ENCODE peak calls at places on chromosomes 12 and 14, in nine cellular contexts. One of them, this sample, is unnamed.

GRCh38 chr14:23895480-23895879 is 58.1 kb upstream of the DHRS4 start:
- DNase-seq in HFFc6: no peak
- DNase-seq in osteoblast: peak; percentile 66
- DNase-seq in lower lobe of right lung: no peak
- DNase-seq in CD8-positive, alpha-beta T cell: no peak
- DNase-seq in RWPE1: no peak
- DNase-seq in endothelial cell: no peak
- DNase-seq in fibroblast of lung: no peak
- DNase-seq in psoas muscle: no peak
- DNase-seq in this sample: no peak

GRCh38 chr12:93571360-93571853 is 1.1 kb upstream of the SOCS2 start:
- DNase-seq in HFFc6: peak; percentile 70
- DNase-seq in osteoblast: peak; percentile 88
- DNase-seq in lower lobe of right lung: peak; percentile 77
- DNase-seq in CD8-positive, alpha-beta T cell: peak; percentile 59
- DNase-seq in RWPE1: peak; percentile 64
- DNase-seq in endothelial cell: peak; percentile 88
- DNase-seq in fibroblast of lung: peak; percentile 76
- DNase-seq in psoas muscle: peak; percentile 79
- DNase-seq in this sample: peak; percentile 55

GRCh38 chr14:104978774-104979691 is 859 bp upstream of the AHNAK2 start:
- DNase-seq in HFFc6: no peak
- DNase-seq in osteoblast: peak; percentile 76
- DNase-seq in lower lobe of right lung: peak; percentile 47
- DNase-seq in CD8-positive, alpha-beta T cell: no peak
- DNase-seq in RWPE1: no peak
- DNase-seq in endothelial cell: no peak
- DNase-seq in fibroblast of lung: no peak
- DNase-seq in psoas muscle: peak; percentile 52
- DNase-seq in this sample: peak; percentile 14

GRCh38 chr12:131242741-131243496 is 289.2 kb downstream of the ADGRD1 start:
- DNase-seq in HFFc6: no peak
- DNase-seq in osteoblast: peak; percentile 65
- DNase-seq in lower lobe of right lung: no peak
- DNase-seq in CD8-positive, alpha-beta T cell: no peak
- DNase-seq in RWPE1: peak; percentile 26
- DNase-seq in endothelial cell: peak; percentile 29
- DNase-seq in fibroblast of lung: no peak
- DNase-seq in psoas muscle: no peak
- DNase-seq in this sample: no peak

GRCh38 chr12:131754184-131754583 is 43.3 kb downstream of the SFSWAP start:
- DNase-seq in HFFc6: no peak
- DNase-seq in osteoblast: peak; percentile 17
- DNase-seq in lower lobe of right lung: no peak
- DNase-seq in CD8-positive, alpha-beta T cell: no peak
- DNase-seq in RWPE1: no peak
- DNase-seq in endothelial cell: no peak
- DNase-seq in fibroblast of lung: no peak
- DNase-seq in psoas muscle: no peak
- DNase-seq in this sample: no peak

GRCh38 chr12:109393437-109394345 is 46.0 kb downstream of the MYO1H start:
- DNase-seq in HFFc6: peak; percentile 42
- DNase-seq in osteoblast: peak; percentile 83
- DNase-seq in lower lobe of right lung: no peak
- DNase-seq in CD8-positive, alpha-beta T cell: no peak
- DNase-seq in RWPE1: peak; percentile 70
- DNase-seq in endothelial cell: peak; percentile 40
- DNase-seq in fibroblast of lung: peak; percentile 65
- DNase-seq in psoas muscle: no peak
- DNase-seq in this sample: no peak

GRCh38 chr12:20214286-20214685 is 154.1 kb upstream of the PDE3A start:
- DNase-seq in HFFc6: no peak
- DNase-seq in osteoblast: no peak
- DNase-seq in lower lobe of right lung: no peak
- DNase-seq in CD8-positive, alpha-beta T cell: no peak
- DNase-seq in RWPE1: no peak
- DNase-seq in endothelial cell: no peak
- DNase-seq in fibroblast of lung: peak; percentile 88
- DNase-seq in psoas muscle: no peak
- DNase-seq in this sample: no peak

GRCh38 chr12:94516985-94517384 is 57.3 kb upstream of the CEP83 start:
- DNase-seq in HFFc6: no peak
- DNase-seq in osteoblast: peak; percentile 22
- DNase-seq in lower lobe of right lung: no peak
- DNase-seq in CD8-positive, alpha-beta T cell: no peak
- DNase-seq in RWPE1: no peak
- DNase-seq in endothelial cell: no peak
- DNase-seq in fibroblast of lung: no peak
- DNase-seq in psoas muscle: no peak
- DNase-seq in this sample: no peak

DNA sequence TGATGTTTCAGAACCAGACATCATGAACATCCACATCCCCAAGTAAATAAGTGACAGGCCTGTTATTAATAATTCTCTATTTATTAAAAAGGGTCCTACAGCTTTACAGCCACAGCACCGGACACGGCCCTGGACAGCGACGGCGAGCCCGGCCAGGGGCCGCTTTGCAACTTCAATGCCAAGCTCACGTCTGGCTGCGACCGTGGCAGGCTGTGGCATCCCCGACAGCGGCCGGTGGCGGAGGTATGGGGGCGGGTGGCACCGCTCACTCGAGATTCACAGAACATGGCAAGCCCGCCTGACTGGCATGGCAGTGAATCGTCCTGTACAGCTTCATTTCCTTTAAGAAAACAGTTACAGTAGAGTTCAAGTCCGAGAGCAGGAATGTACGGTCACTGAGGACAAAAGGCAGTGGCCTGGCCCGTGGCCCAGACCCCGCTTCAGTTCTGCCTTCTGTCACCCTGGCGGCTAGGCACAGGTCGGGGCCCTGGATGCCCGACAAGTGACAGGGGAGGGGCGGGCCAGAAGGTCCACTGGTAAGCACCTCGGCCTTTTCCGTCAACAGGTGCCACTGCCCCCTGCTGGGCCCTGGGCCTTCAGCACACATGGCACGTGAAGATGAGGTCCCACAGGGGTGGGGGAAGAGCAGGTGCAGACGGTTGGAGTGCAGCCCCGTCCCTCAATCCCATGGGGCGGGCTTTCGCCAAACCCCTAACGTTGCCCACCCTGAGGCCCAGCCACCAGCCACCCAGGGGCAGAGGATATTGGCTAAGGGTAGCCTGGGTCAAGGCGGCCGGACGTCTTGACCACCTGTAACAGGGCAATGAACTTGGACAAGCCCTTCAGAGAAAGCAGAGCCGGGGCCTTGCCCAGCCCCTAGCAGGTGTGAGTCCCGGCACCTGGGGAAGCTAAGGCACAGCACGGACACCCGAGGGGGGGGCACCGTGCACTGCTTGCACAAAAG is 30.3 kb downstream of the HIP1R start:
- DNase-seq in HFFc6: no peak
- DNase-seq in osteoblast: peak; percentile 90
- DNase-seq in lower lobe of right lung: peak; percentile 63
- DNase-seq in CD8-positive, alpha-beta T cell: no peak
- DNase-seq in RWPE1: no peak
- DNase-seq in endothelial cell: peak; percentile 62
- DNase-seq in fibroblast of lung: no peak
- DNase-seq in psoas muscle: no peak
- DNase-seq in this sample: no peak
- TF ChIP-seq CTCF in HFFc6: peak; percentile 67
- TF ChIP-seq CTCF in osteoblast: peak; percentile 30
- TF ChIP-seq CTCF in lower lobe of right lung: peak; percentile 32
- TF ChIP-seq CTCF in CD8-positive, alpha-beta T cell: no peak
- TF ChIP-seq CTCF in RWPE1: no peak
- TF ChIP-seq CTCF in endothelial cell: peak; percentile 40
- TF ChIP-seq CTCF in fibroblast of lung: peak; percentile 15
- TF ChIP-seq CTCF in psoas muscle: no peak
- TF ChIP-seq CTCF in this sample: peak; percentile 20

GRCh38 chr14:31391473-31391872 is 28.9 kb downstream of the HEATR5A start:
- DNase-seq in HFFc6: no peak
- DNase-seq in osteoblast: no peak
- DNase-seq in lower lobe of right lung: no peak
- DNase-seq in CD8-positive, alpha-beta T cell: no peak
- DNase-seq in RWPE1: no peak
- DNase-seq in endothelial cell: no peak
- DNase-seq in fibroblast of lung: no peak
- DNase-seq in psoas muscle: no peak
- DNase-seq in this sample: no peak

GRCh38 chr14:31389947-31390346 is 30.4 kb downstream of the HEATR5A start:
- DNase-seq in HFFc6: no peak
- DNase-seq in osteoblast: no peak
- DNase-seq in lower lobe of right lung: no peak
- DNase-seq in CD8-positive, alpha-beta T cell: no peak
- DNase-seq in RWPE1: no peak
- DNase-seq in endothelial cell: no peak
- DNase-seq in fibroblast of lung: no peak
- DNase-seq in psoas muscle: no peak
- DNase-seq in this sample: no peak

GRCh38 chr14:31386271-31386670 is 34.1 kb downstream of the HEATR5A start:
- DNase-seq in HFFc6: no peak
- DNase-seq in osteoblast: no peak
- DNase-seq in lower lobe of right lung: no peak
- DNase-seq in CD8-positive, alpha-beta T cell: no peak
- DNase-seq in RWPE1: no peak
- DNase-seq in endothelial cell: no peak
- DNase-seq in fibroblast of lung: no peak
- DNase-seq in psoas muscle: no peak
- DNase-seq in this sample: no peak

GRCh38 chr14:31387091-31387490 is 33.3 kb downstream of the HEATR5A start:
- DNase-seq in HFFc6: no peak
- DNase-seq in osteoblast: peak; percentile 83
- DNase-seq in lower lobe of right lung: no peak
- DNase-seq in CD8-positive, alpha-beta T cell: no peak
- DNase-seq in RWPE1: no peak
- DNase-seq in endothelial cell: no peak
- DNase-seq in fibroblast of lung: no peak
- DNase-seq in psoas muscle: no peak
- DNase-seq in this sample: no peak

GRCh38 chr14:31388687-31389413 is 31.5 kb downstream of the HEATR5A start:
- DNase-seq in HFFc6: no peak
- DNase-seq in osteoblast: no peak
- DNase-seq in lower lobe of right lung: no peak
- DNase-seq in CD8-positive, alpha-beta T cell: no peak
- DNase-seq in RWPE1: no peak
- DNase-seq in endothelial cell: no peak
- DNase-seq in fibroblast of lung: no peak
- DNase-seq in psoas muscle: no peak
- DNase-seq in this sample: no peak
- TF ChIP-seq CTCF in HFFc6: no peak
- TF ChIP-seq CTCF in osteoblast: no peak
- TF ChIP-seq CTCF in lower lobe of right lung: no peak
- TF ChIP-seq CTCF in CD8-positive, alpha-beta T cell: no peak
- TF ChIP-seq CTCF in RWPE1: no peak
- TF ChIP-seq CTCF in endothelial cell: no peak
- TF ChIP-seq CTCF in fibroblast of lung: no peak
- TF ChIP-seq CTCF in psoas muscle: no peak
- TF ChIP-seq CTCF in this sample: no peak

DNA sequence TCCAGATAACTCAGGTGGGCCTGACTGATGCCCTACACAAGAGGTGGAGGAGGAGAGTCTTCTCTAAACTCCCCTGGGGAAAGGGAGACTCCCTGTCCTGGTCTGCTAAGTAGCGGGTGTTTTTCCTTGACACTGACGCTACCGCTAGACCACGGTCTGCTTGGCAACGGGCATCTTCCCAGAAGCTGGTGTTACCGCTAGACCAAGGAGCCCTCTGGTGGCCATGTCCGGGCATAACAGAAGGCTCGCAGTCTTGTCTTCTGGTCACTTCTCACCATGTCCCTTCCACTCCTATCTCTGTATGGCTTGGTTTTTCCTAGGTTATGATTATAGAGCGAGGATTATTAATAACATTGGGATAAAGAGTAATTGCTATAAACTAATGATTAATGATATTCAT is 965.5 kb downstream of the TMEM121 start:
- DNase-seq in HFFc6: no peak
- DNase-seq in osteoblast: no peak
- DNase-seq in lower lobe of right lung: no peak
- DNase-seq in CD8-positive, alpha-beta T cell: no peak
- DNase-seq in RWPE1: no peak
- DNase-seq in endothelial cell: no peak
- DNase-seq in fibroblast of lung: no peak
- DNase-seq in psoas muscle: no peak
- DNase-seq in this sample: no peak
- TF ChIP-seq CTCF in HFFc6: peak; percentile 52
- TF ChIP-seq CTCF in osteoblast: no peak
- TF ChIP-seq CTCF in lower lobe of right lung: peak; percentile 36
- TF ChIP-seq CTCF in CD8-positive, alpha-beta T cell: peak; percentile 49
- TF ChIP-seq CTCF in RWPE1: peak; percentile 27
- TF ChIP-seq CTCF in endothelial cell: peak; percentile 17
- TF ChIP-seq CTCF in fibroblast of lung: peak; percentile 4
- TF ChIP-seq CTCF in psoas muscle: no peak
- TF ChIP-seq CTCF in this sample: peak; percentile 8

GRCh38 chr14:59275668-59276067 is 87.2 kb downstream of the DAAM1 start:
- DNase-seq in HFFc6: peak; percentile 89
- DNase-seq in osteoblast: peak; percentile 51
- DNase-seq in lower lobe of right lung: no peak
- DNase-seq in CD8-positive, alpha-beta T cell: no peak
- DNase-seq in RWPE1: peak; percentile 70
- DNase-seq in endothelial cell: no peak
- DNase-seq in fibroblast of lung: peak; percentile 88
- DNase-seq in psoas muscle: no peak
- DNase-seq in this sample: no peak

GRCh38 chr14:59280961-59281360 is 92.5 kb downstream of the DAAM1 start:
- DNase-seq in HFFc6: no peak
- DNase-seq in osteoblast: no peak
- DNase-seq in lower lobe of right lung: no peak
- DNase-seq in CD8-positive, alpha-beta T cell: no peak
- DNase-seq in RWPE1: no peak
- DNase-seq in endothelial cell: no peak
- DNase-seq in fibroblast of lung: no peak
- DNase-seq in psoas muscle: no peak
- DNase-seq in this sample: no peak

GRCh38 chr14:59277659-59278058 is 89.2 kb downstream of the DAAM1 start:
- DNase-seq in HFFc6: no peak
- DNase-seq in osteoblast: no peak
- DNase-seq in lower lobe of right lung: no peak
- DNase-seq in CD8-positive, alpha-beta T cell: no peak
- DNase-seq in RWPE1: no peak
- DNase-seq in endothelial cell: no peak
- DNase-seq in fibroblast of lung: no peak
- DNase-seq in psoas muscle: no peak
- DNase-seq in this sample: no peak

GRCh38 chr14:59276235-59276634 is 87.8 kb downstream of the DAAM1 start:
- DNase-seq in HFFc6: no peak
- DNase-seq in osteoblast: no peak
- DNase-seq in lower lobe of right lung: no peak
- DNase-seq in CD8-positive, alpha-beta T cell: no peak
- DNase-seq in RWPE1: no peak
- DNase-seq in endothelial cell: no peak
- DNase-seq in fibroblast of lung: no peak
- DNase-seq in psoas muscle: no peak
- DNase-seq in this sample: no peak

DNA sequence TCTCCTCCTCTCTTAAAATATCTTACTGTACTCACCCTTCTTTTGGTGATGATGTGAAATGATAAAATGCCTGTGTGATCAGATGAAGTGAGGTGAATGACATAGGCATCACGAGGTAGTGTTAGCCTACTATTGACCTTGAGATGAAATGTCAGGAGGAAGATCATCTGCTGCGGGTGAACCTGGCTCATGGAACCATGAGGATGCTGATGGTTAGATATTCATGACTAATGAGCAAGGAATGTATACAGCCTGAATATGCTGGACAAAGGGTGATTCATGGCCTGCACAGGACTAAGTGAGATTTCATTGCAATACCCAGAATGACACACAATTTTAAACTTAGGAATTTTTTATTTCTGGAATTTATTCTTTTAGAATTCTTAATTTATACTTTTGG is 89.6 kb downstream of the DAAM1 start:
- DNase-seq in HFFc6: peak; percentile 87
- DNase-seq in osteoblast: no peak
- DNase-seq in lower lobe of right lung: no peak
- DNase-seq in CD8-positive, alpha-beta T cell: no peak
- DNase-seq in RWPE1: peak; percentile 78
- DNase-seq in endothelial cell: no peak
- DNase-seq in fibroblast of lung: peak; percentile 89
- DNase-seq in psoas muscle: no peak
- DNase-seq in this sample: no peak
- TF ChIP-seq CTCF in HFFc6: no peak
- TF ChIP-seq CTCF in osteoblast: no peak
- TF ChIP-seq CTCF in lower lobe of right lung: no peak
- TF ChIP-seq CTCF in CD8-positive, alpha-beta T cell: no peak
- TF ChIP-seq CTCF in RWPE1: no peak
- TF ChIP-seq CTCF in endothelial cell: no peak
- TF ChIP-seq CTCF in fibroblast of lung: no peak
- TF ChIP-seq CTCF in psoas muscle: no peak
- TF ChIP-seq CTCF in this sample: no peak

This sample was measured in natural killer cell.